ENCODE peak calls at places on chromosomes 11 and 22, in five cellular contexts. One of them, this sample, is unnamed.

GRCh38 chr22:47135338-47135737 is 372.9 kb downstream of the TBC1D22A start:
- DNase-seq in body of pancreas: no peak
- DNase-seq in IMR-90: no peak
- DNase-seq in HCT116: no peak
- DNase-seq in tibial nerve: no peak
- DNase-seq in this sample: no peak

GRCh38 chr11:104490182-104490581 is 326.2 kb upstream of the PDGFD start:
- DNase-seq in HCT116: no peak
- DNase-seq in body of pancreas: no peak
- DNase-seq in IMR-90: no peak
- DNase-seq in tibial nerve: no peak
- DNase-seq in this sample: no peak

GRCh38 chr22:27543460-27543859 is 258.1 kb downstream of the MN1 start:
- DNase-seq in tibial nerve: no peak
- DNase-seq in IMR-90: no peak
- DNase-seq in HCT116: no peak
- DNase-seq in body of pancreas: no peak
- DNase-seq in this sample: no peak

GRCh38 chr11:128379587-128380279 is 207.6 kb downstream of the ETS1 start:
- DNase-seq in IMR-90: no peak
- DNase-seq in body of pancreas: no peak
- DNase-seq in HCT116: no peak
- DNase-seq in tibial nerve: no peak
- DNase-seq in this sample: no peak

GRCh38 chr11:79371152-79371551 is 69.7 kb downstream of the TENM4 start:
- DNase-seq in HCT116: no peak
- DNase-seq in IMR-90: no peak
- DNase-seq in tibial nerve: no peak
- DNase-seq in body of pancreas: no peak
- DNase-seq in this sample: no peak

GRCh38 chr11:79352304-79352703 is 88.5 kb downstream of the TENM4 start:
- DNase-seq in body of pancreas: no peak
- DNase-seq in tibial nerve: no peak
- DNase-seq in HCT116: no peak
- DNase-seq in IMR-90: no peak
- DNase-seq in this sample: no peak

GRCh38 chr11:31757245-31757835 is 53.8 kb downstream of the PAX6 start:
- DNase-seq in IMR-90: no peak
- DNase-seq in tibial nerve: no peak
- DNase-seq in HCT116: no peak
- DNase-seq in body of pancreas: no peak
- DNase-seq in this sample: no peak

GRCh38 chr11:73651661-73652045 is 5.3 kb downstream of the PLEKHB1 start:
- DNase-seq in IMR-90: no peak
- DNase-seq in HCT116: no peak
- DNase-seq in body of pancreas: no peak
- DNase-seq in tibial nerve: no peak
- DNase-seq in this sample: no peak

GRCh38 chr11:74470526-74470925 is 3.2 kb upstream of the KCNE3 start:
- DNase-seq in HCT116: no peak
- DNase-seq in body of pancreas: no peak
- DNase-seq in IMR-90: no peak
- DNase-seq in tibial nerve: no peak
- DNase-seq in this sample: no peak

GRCh38 chr11:299951-300735 is 817 bp upstream of the IFITM5 start:
- DNase-seq in body of pancreas: no peak
- DNase-seq in tibial nerve: no peak
- DNase-seq in HCT116: no peak
- DNase-seq in IMR-90: peak
- DNase-seq in this sample: no peak

GRCh38 chr22:31083923-31084810 is 3.0 kb downstream of the SMTN start:
- DNase-seq in body of pancreas: no peak
- DNase-seq in tibial nerve: no peak
- DNase-seq in IMR-90: no peak
- DNase-seq in HCT116: no peak
- DNase-seq in this sample: no peak

GRCh38 chr11:34600339-34601084 is 20.4 kb upstream of the EHF start:
- DNase-seq in IMR-90: peak
- DNase-seq in tibial nerve: no peak
- DNase-seq in body of pancreas: peak
- DNase-seq in HCT116: peak
- DNase-seq in this sample: no peak

GRCh38 chr11:11973361-11973800 is 35.0 kb downstream of the DKK3 start:
- DNase-seq in tibial nerve: peak
- DNase-seq in IMR-90: peak
- DNase-seq in HCT116: no peak
- DNase-seq in body of pancreas: peak
- DNase-seq in this sample: no peak

DNA sequence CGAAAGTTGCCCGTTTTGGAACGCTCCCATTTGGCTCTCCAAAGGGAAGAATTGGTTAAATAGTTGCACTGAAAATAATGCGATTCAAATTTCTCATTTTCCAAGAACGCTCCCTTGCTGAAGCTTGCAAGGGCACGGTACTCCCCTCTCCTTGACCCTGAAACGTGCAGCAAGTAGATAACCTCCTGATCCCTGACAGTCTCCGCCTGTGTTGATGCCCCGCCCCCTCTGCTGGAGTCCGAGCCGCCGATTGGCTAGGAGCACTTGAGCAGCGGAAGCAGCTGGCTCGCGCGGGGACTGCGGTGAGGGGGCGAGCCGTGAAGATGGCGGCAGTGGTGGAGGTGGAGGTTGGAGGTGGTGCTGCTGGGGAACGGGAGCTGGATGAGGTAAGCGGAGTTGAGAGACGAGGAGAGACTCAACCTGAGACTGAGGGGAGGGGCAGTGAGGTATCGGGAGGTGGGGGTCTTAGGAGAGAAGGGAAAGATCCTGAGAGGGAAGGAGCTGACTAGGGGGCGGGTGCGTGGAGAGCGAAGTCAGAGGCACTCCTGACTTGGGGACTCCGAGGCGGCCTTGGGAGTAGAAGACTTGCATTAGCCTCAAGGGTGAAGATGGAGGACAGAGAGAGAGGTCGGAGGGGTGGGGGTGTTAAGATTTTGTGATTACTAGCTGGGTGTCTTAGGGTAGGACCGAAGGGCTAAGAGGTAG is at the start of gene RNF121:
- DNase-seq in tibial nerve: peak
- DNase-seq in HCT116: peak
- DNase-seq in IMR-90: peak
- DNase-seq in body of pancreas: peak
- DNase-seq in this sample: peak
- TF ChIP-seq POLR2A in tibial nerve: no peak
- TF ChIP-seq POLR2A in HCT116: peak
- TF ChIP-seq POLR2A in IMR-90: peak
- TF ChIP-seq POLR2A in body of pancreas: peak
- TF ChIP-seq POLR2A in this sample: no peak

DNA sequence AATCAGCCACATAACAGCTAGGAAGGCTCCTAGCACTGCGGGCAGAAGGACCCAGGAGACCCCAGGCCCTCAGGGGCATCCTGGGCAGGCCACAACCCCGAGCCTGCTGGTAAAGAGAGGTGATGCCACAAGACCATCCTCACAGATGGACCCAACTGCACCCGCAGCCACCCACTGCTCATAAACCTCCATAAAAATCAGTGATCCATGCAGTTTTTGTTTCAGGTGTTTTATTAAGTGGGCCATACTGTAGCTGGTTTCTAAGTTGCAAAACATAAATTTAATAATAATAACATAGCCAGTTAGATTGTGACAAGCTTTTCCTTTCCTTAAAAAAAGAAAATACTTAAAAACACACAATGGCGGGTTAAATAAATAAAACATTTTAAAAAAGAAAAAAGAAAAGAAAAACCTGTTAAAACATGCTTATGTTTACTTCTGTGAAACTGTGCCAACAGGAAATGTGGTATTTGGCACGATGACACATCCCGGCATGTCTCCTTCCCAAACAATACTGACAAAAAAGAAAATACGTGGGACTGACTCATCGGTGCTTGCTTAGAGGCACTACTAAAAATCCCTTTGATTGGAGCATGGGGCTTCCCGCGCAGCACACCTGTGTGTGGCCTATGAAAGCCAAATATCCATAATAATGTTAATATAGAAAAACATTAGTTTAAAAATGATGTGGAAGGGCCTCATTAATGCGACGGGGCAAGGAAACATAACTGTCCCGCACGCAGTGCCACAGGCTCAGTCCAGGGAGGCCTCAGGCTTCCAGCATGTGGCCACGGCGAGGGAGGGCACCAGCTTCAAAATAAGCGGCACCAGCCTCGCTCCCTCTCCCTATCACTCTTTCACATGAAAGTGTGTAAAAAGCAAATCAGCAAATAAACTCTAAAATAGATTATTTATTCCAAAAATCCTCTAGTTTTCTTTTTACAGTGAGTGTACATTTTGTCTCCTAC is 47.5 kb upstream of the SCUBE2 start:
- DNase-seq in HCT116: peak
- DNase-seq in IMR-90: peak
- DNase-seq in tibial nerve: peak
- DNase-seq in body of pancreas: peak
- DNase-seq in this sample: no peak
- H3K4me3 ChIP-seq in HCT116: no peak
- H3K4me3 ChIP-seq in IMR-90: no peak
- H3K4me3 ChIP-seq in tibial nerve: no peak
- H3K4me3 ChIP-seq in body of pancreas: no peak
- H3K4me3 ChIP-seq in this sample: no peak

DNA sequence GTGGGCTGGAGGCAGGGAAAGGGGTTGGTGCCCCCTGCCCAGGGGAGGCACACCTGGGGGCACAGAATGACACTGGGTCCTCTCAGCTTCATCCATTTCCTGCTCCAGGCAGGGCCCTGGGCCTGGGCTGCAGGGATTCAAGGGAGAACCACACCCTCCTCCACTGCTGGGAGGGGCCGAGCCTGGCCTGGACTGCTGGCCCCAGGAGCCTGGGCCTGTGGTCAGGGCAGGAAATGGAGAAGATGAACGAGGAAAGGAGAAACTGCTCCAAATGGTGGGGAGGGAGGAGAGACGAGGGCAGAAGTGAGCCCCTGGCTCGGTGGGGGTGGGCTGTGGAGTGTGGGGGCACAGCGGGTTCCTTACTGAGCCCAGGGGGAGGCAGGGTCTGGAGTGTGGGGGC is 38.1 kb upstream of the KCNQ1OT1 start:
- DNase-seq in tibial nerve: no peak
- DNase-seq in body of pancreas: no peak
- DNase-seq in HCT116: no peak
- DNase-seq in IMR-90: no peak
- DNase-seq in this sample: no peak
- TF ChIP-seq POLR2A in tibial nerve: no peak
- TF ChIP-seq POLR2A in body of pancreas: no peak
- TF ChIP-seq POLR2A in HCT116: no peak
- TF ChIP-seq POLR2A in IMR-90: no peak
- TF ChIP-seq POLR2A in this sample: no peak

GRCh38 chr11:111632798-111633197 is 30.5 kb downstream of the SIK2 start:
- DNase-seq in body of pancreas: no peak
- DNase-seq in HCT116: no peak
- DNase-seq in tibial nerve: no peak
- DNase-seq in IMR-90: no peak
- DNase-seq in this sample: no peak

GRCh38 chr11:111629499-111629898 is 27.2 kb downstream of the SIK2 start:
- DNase-seq in HCT116: no peak
- DNase-seq in tibial nerve: no peak
- DNase-seq in IMR-90: no peak
- DNase-seq in body of pancreas: no peak
- DNase-seq in this sample: no peak

GRCh38 chr11:111631666-111632039 is 29.4 kb downstream of the SIK2 start:
- DNase-seq in tibial nerve: no peak
- DNase-seq in HCT116: no peak
- DNase-seq in IMR-90: peak
- DNase-seq in body of pancreas: no peak
- DNase-seq in this sample: no peak

GRCh38 chr11:111633248-111633647 is 31.0 kb downstream of the SIK2 start:
- DNase-seq in HCT116: no peak
- DNase-seq in tibial nerve: no peak
- DNase-seq in body of pancreas: peak
- DNase-seq in IMR-90: no peak
- DNase-seq in this sample: no peak

DNA sequence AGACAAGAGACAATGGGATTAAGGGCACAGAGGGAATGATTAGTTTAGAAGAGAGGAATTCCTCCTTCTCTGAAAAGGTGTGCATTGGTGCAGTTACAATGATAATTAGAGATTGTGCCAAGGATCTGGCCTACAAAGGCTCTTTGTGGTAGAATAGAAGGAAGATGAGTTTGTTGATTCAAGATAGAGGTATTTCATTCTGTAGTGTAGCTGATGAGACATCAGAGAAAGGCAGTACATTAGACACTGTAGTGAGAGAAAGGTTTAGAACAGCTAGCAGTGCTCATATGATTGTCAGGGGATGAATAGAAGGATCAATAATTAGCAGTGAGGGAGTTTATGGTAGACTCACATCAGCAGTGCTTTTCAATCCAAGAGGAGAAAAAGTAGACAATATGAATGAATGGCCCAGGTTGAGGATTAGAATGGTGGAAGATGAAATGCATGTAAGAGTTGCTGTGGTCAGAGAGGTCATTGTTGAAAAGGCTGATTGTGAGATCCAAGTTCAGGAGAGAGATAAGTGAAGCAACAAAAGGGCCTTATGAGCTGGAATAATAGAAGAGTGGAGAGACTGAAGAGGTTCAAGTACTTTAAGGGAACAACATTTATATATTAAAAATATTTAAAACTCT is 28.9 kb downstream of the SIK2 start:
- DNase-seq in IMR-90: peak
- DNase-seq in tibial nerve: no peak
- DNase-seq in body of pancreas: no peak
- DNase-seq in HCT116: no peak
- DNase-seq in this sample: no peak
- H3K4me3 ChIP-seq in IMR-90: no peak
- H3K4me3 ChIP-seq in tibial nerve: no peak
- H3K4me3 ChIP-seq in body of pancreas: no peak
- H3K4me3 ChIP-seq in HCT116: no peak
- H3K4me3 ChIP-seq in this sample: no peak

DNA sequence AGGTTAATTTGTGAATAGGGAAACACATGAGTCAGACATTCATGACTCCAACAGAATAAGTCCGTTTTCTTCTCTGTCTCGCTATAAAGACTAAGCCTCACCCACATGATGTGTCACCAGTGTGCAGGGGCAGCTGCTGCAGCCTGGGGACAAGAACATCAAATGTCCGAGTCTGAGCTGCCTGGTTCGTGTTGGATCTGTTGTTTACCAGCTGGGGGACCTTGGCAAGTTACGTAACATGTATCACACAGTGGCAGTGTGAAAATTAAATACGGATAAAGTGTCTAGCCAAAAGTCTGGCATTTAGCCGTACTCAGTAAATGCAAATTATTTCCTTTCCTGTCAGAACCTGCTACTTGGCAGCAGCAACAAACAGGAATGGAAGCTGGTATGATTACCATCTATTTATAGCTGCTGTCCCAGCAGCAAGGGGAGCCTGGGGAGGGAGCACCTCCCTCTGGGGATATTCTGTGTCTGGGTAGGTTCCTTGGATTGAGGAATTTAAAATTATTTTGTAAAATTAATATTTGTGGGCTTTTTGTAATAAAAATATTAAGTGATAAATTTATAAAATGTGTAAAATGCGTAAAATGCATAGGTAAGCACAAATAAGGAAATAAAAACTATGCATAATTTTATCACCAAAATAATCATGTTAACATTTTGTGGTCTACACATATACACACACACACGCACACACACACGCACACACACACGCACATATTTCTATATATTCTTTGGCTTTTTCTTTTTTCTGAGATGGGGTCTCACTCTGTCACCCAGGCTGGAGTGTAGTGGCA is 1.3 kb upstream of the CLDN25 start:
- DNase-seq in HCT116: no peak
- DNase-seq in IMR-90: peak
- DNase-seq in tibial nerve: no peak
- DNase-seq in body of pancreas: peak
- DNase-seq in this sample: no peak
- TF ChIP-seq POLR2A in HCT116: no peak
- TF ChIP-seq POLR2A in IMR-90: no peak
- TF ChIP-seq POLR2A in tibial nerve: no peak
- TF ChIP-seq POLR2A in body of pancreas: peak
- TF ChIP-seq POLR2A in this sample: no peak